ENCODE peak calls at places on chromosomes 3 and 15, in five cellular contexts. D, P, S, T and U are unnamed samples. For H3K4me1 and H3K9me3, the result is how much of the 10 kb centered on the place peaks cover.

GRCh38 chr3:189773056-189773455 is 141.9 kb downstream of the TP63 start:
- DNase-seq in D (no peak), P (peak), S (no peak), T (no peak), U (no peak)

GRCh38 chr3:194632983-194633348 is 253 bp downstream of the TMEM44 start:
- DNase-seq in D (no peak), P (no peak), S (peak), T (no peak), U (peak)

GRCh38 chr3:69451594-69451993 is 65.7 kb upstream of the FRMD4B start:
- DNase-seq in D (no peak), P (no peak), S (no peak), T (no peak), U (no peak)

GRCh38 chr3:107825556-107825955 is 265.3 kb downstream of the CD47 start:
- DNase-seq in D (no peak), P (no peak), S (no peak), T (no peak), U (no peak)

GRCh38 chr3:64773150-64773549 is 85.3 kb upstream of the ADAMTS9 start:
- DNase-seq in D (no peak), P (no peak), S (no peak), T (no peak), U (no peak)

GRCh38 chr15:37098468-37099320 is 1.7 kb downstream of the MEIS2 start:
- DNase-seq in D (no peak), P (peak), S (peak), T (no peak), U (peak)

GRCh38 chr15:40471778-40472130 is 970 bp downstream of the CHST14 start:
- DNase-seq in D (peak), P (peak), S (no peak), T (no peak), U (no peak)

GRCh38 chr3:161233557-161233956 is 12.4 kb downstream of the NMD3 start:
- DNase-seq in D (no peak), P (peak), S (no peak), T (no peak), U (no peak)

GRCh38 chr3:53704363-53704725 is 141.9 kb downstream of the CHDH start:
- DNase-seq in D (no peak), P (no peak), S (no peak), T (no peak), U (no peak)

GRCh38 chr15:31508656-31509055 is 182.0 kb downstream of the KLF13 start:
- DNase-seq in D (no peak), P (no peak), S (no peak), T (no peak), U (no peak)

GRCh38 chr3:73624363-73625123 is at the start of gene PDZRN3:
- DNase-seq in D (peak), P (peak), S (peak), T (peak), U (peak)

GRCh38 chr3:134085034-134085775 is 55.5 kb upstream of the SLCO2A1 start:
- DNase-seq in D (no peak), P (peak), S (no peak), T (no peak), U (peak)

GRCh38 chr15:57554063-57554820 is 37.5 kb upstream of the MYZAP start:
- DNase-seq in D (no peak), P (no peak), S (no peak), T (no peak), U (peak)

DNA sequence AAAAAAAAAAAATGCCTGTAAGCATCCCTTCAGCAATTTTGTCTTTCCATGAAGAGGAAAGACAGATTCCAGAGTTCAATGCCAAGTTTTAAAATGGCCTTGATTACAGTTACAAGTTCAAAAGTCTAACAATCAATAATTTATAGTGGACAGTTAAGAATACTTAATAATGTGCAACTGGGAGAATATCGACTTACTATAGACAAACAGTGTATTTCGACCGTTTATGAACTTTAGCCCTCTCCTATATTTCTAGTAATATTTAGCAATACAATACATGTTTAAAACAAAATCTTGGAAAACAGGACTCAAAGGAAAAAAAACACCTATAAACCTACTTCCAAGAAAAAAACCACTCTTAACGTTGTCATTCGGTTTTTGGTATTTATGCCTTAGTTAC is 1.5 kb downstream of the PBRM1 start:
- DNase-seq in D (no peak), P (no peak), S (no peak), T (no peak), U (no peak)
- H3K4me1 ChIP-seq in D (under half), P (under half), S (under half), T (under half), U (under half)

DNA sequence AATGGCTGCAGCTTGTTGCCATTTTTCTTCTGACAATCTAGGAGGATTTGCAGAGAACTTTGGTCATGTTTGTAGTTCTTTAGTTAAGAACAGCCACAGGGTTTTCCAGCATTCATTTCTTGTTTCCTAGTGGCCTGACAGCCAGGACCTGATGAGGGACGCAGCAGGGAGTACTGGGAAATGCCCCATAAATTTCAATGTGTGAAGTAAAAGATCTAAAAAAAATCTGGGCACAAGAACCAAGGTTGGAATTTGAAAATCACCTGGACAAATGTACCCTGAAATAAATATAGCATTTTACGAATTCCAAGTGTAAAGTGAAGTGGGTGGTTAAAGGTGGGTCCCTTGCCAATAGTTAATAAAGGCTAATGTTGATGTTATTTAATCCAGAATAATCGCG is 195.0 kb downstream of the ZIC1 start:
- DNase-seq in D (no peak), P (no peak), S (no peak), T (no peak), U (no peak)
- H3K9me3 ChIP-seq in D (under half), P (under half), S (under half), T (under half), U (under half)

GRCh38 chr15:74784426-74784825 is 2.5 kb downstream of the CSK start:
- DNase-seq in D (no peak), P (no peak), S (no peak), T (no peak), U (no peak)

GRCh38 chr15:74784854-74785715 is 3.2 kb downstream of the CSK start:
- DNase-seq in D (no peak), P (no peak), S (peak), T (no peak), U (no peak)

GRCh38 chr15:74782596-74783071 is 754 bp downstream of the CSK start:
- DNase-seq in D (no peak), P (no peak), S (no peak), T (no peak), U (peak)

GRCh38 chr15:74783072-74783807 is 1.4 kb downstream of the CSK start:
- DNase-seq in D (no peak), P (peak), S (peak), T (no peak), U (peak)

GRCh38 chr15:74783808-74784175 is 1.9 kb downstream of the CSK start:
- DNase-seq in D (no peak), P (no peak), S (no peak), T (no peak), U (no peak)
- H3K4me1 ChIP-seq in D (under half), P (under half), S (half or more), T (half or more), U (under half)

GRCh38 chr3:18385706-18386105 is 39.4 kb downstream of the SATB1 start:
- DNase-seq in D (no peak), P (no peak), S (no peak), T (no peak), U (no peak)
- H3K9me3 ChIP-seq in D (under half), P (under half), S (under half), T (under half), U (under half)

GRCh38 chr15:90872481-90873184 is 4.2 kb downstream of the FURIN start:
- DNase-seq in D (no peak), P (peak), S (no peak), T (no peak), U (peak)
- H3K4me1 ChIP-seq in D (under half), P (under half), S (under half), T (under half), U (under half)

GRCh38 chr3:146164951-146165350 is 4.0 kb upstream of the PLOD2 start:
- DNase-seq in D (no peak), P (no peak), S (no peak), T (no peak), U (no peak)
- H3K9me3 ChIP-seq in D (under half), P (under half), S (under half), T (under half), U (under half)

GRCh38 chr3:177145402-177145801 is 51.9 kb downstream of the TBL1XR1 start:
- DNase-seq in D (no peak), P (no peak), S (no peak), T (no peak), U (no peak)

GRCh38 chr3:177141471-177141870 is 55.8 kb downstream of the TBL1XR1 start:
- DNase-seq in D (no peak), P (peak), S (no peak), T (no peak), U (no peak)

GRCh38 chr3:177144922-177145321 is 52.4 kb downstream of the TBL1XR1 start:
- DNase-seq in D (no peak), P (no peak), S (no peak), T (no peak), U (no peak)

GRCh38 chr3:177145954-177146353 is 51.3 kb downstream of the TBL1XR1 start:
- DNase-seq in D (no peak), P (no peak), S (no peak), T (no peak), U (no peak)

DNA sequence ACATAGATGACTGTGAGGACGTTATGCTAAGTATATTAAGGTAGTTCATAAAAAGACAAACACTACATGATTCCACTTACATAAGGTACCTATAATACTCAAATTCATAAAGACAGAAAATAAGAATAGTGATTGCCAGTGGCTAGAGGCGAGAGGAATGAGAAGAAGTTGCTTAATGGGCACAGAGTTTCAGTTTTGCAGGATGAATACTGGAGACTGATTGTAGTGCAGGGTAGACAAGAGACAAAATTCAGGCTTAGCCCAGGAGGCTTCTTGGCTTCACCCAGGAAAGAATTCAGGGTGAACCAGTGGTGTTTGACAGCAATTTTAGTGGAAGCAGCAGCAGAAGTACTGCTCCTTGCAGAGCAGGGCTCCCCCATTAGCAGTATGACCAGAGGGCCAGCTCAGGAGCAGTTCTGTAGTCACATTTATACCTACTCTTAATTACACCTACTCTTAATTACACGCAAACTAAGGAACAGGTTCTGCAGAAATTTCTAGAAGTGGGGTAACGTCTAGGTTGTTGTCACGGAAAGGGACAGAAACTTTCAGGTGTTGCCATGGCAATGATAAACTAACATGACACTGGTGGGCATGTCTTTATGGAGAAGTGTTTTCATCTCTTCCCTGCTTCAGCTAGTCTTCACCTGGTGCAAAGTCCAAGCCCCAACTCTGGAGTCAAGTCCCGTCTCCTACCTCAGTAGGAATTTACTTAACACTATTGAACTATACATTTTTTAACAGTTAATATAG is 55.2 kb downstream of the TBL1XR1 start:
- DNase-seq in D (no peak), P (no peak), S (no peak), T (no peak), U (no peak)
- H3K4me1 ChIP-seq in D (under half), P (under half), S (under half), T (under half), U (under half)

GRCh38 chr3:128390867-128391266 is 75.8 kb downstream of the DNAJB8 start:
- DNase-seq in D (no peak), P (no peak), S (no peak), T (no peak), U (no peak)
- H3K9me3 ChIP-seq in D (under half), P (under half), S (under half), T (under half), U (under half)

GRCh38 chr3:146166450-146167222 is 5.7 kb upstream of the PLOD2 start:
- DNase-seq in D (no peak), P (peak), S (no peak), T (no peak), U (no peak)
- H3K4me1 ChIP-seq in D (under half), P (under half), S (under half), T (under half), U (under half)

GRCh38 chr15:27770086-27770607 is 329.0 kb downstream of the OCA2 start:
- DNase-seq in D (no peak), P (no peak), S (no peak), T (no peak), U (no peak)
- H3K9me3 ChIP-seq in D (under half), P (under half), S (under half), T (under half), U (under half)